ENCODE peak calls at places on chromosome 4, in four cellular contexts. F, V, H and Q are unnamed samples.

GRCh38 chr4:169756971-169757574 is 671 bp downstream of the HPF1 start:
- DNase-seq in H (no peak), V (peak; percentile 26), F (no peak), Q (no peak)

GRCh38 chr4:183960021-183960420 is 54.9 kb downstream of the STOX2 start:
- DNase-seq in F (peak; percentile 34), V (peak; percentile 19), H (no peak), Q (peak; percentile 11)

GRCh38 chr4:105594094-105595010 is 41.9 kb downstream of the ARHGEF38 start:
- DNase-seq in H (no peak), F (no peak), V (no peak), Q (no peak)

GRCh38 chr4:37977471-37978452 is 17.6 kb downstream of the PTTG2 start:
- DNase-seq in V (peak; percentile 91), H (peak; percentile 53), F (no peak), Q (no peak)

GRCh38 chr4:136864580-136865185 is 667.6 kb downstream of the PCDH18 start:
- DNase-seq in V (peak; percentile 95), F (peak; percentile 4), H (no peak), Q (peak; percentile 42)

GRCh38 chr4:57053508-57053907 is 56.7 kb downstream of the IGFBP7 start:
- DNase-seq in F (no peak), H (no peak), V (peak; percentile 49), Q (no peak)

GRCh38 chr4:186557486-186557885 is 2.1 kb upstream of the MTNR1A start:
- DNase-seq in F (no peak), H (no peak), V (peak; percentile 47), Q (no peak)

GRCh38 chr4:74534936-74535335 is 90.0 kb downstream of the AREG start:
- DNase-seq in F (no peak), V (peak; percentile 36), H (no peak), Q (no peak)

GRCh38 chr4:102174800-102175199 is 170.5 kb downstream of the SLC39A8 start:
- DNase-seq in V (peak; percentile 73), F (no peak), H (no peak), Q (no peak)

GRCh38 chr4:180057198-180057821 is 2185.9 kb upstream of the TENM3 start:
- DNase-seq in V (peak; percentile 22), F (no peak), H (no peak), Q (peak; percentile 13)

GRCh38 chr4:35972814-35973213 is 271.5 kb downstream of the ARAP2 start:
- DNase-seq in H (no peak), F (no peak), V (no peak), Q (no peak)

GRCh38 chr4:94939791-94940530 is 182.2 kb downstream of the BMPR1B start:
- DNase-seq in F (no peak), H (no peak), V (peak; percentile 65), Q (no peak)

GRCh38 chr4:120753854-120754253 is 168.7 kb downstream of the PRDM5 start:
- DNase-seq in V (no peak), F (no peak), H (no peak), Q (peak; percentile 13)

GRCh38 chr4:1574601-1575417 is 109.3 kb downstream of the FAM53A start:
- DNase-seq in H (no peak), V (no peak), F (no peak), Q (no peak)

GRCh38 chr4:178414881-178415446 is 972.7 kb upstream of the AGA start:
- DNase-seq in V (no peak), F (no peak), H (no peak), Q (no peak)